ENCODE peak calls at places on chromosomes 3 and 15, in four cellular contexts. T is H7; C is AG10803; Q is central memory CD4-positive, alpha-beta T cell. V is an unnamed sample.

GRCh38 chr3:24673596-24673995 is 178.9 kb upstream of the THRB start:
- DNase-seq in Q (no peak), T (no peak), C (no peak), V (no peak)

GRCh38 chr3:45817788-45818523 is 21.6 kb upstream of the SLC6A20 start:
- DNase-seq in T (no peak), C (peak), Q (no peak), V (peak)

GRCh38 chr3:114299421-114299820 is 5.6 kb downstream of the TIGIT start:
- DNase-seq in C (no peak), T (peak), Q (peak), V (no peak)

GRCh38 chr15:94478763-94479162 is 247.4 kb downstream of the MCTP2 start:
- DNase-seq in C (no peak), T (no peak), Q (no peak), V (no peak)

GRCh38 chr3:24704496-24704895 is 209.8 kb upstream of the THRB start:
- DNase-seq in Q (no peak), T (no peak), C (peak), V (no peak)

GRCh38 chr3:129333891-129334290 is 55.2 kb downstream of the HMCES start:
- DNase-seq in Q (no peak), T (no peak), C (no peak), V (no peak)

GRCh38 chr3:151210676-151211381 is 7.8 kb upstream of the GPR171 start:
- DNase-seq in Q (no peak), C (no peak), T (no peak), V (no peak)

GRCh38 chr15:43255376-43255775 is 11.4 kb downstream of the TGM5 start:
- DNase-seq in C (no peak), Q (no peak), T (no peak), V (no peak)

GRCh38 chr3:185400866-185401265 is 37.9 kb downstream of the MAP3K13 start:
- DNase-seq in C (no peak), Q (no peak), T (no peak), V (no peak)

GRCh38 chr3:29430558-29430971 is 149.7 kb downstream of the RBMS3 start:
- DNase-seq in C (peak), T (no peak), Q (no peak), V (no peak)

GRCh38 chr3:10312391-10312790 is 8.5 kb downstream of the SEC13 start:
- DNase-seq in C (no peak), T (no peak), Q (no peak), V (no peak)

GRCh38 chr3:153252963-153253362 is 90.9 kb downstream of the RAP2B start:
- DNase-seq in Q (no peak), C (no peak), T (no peak), V (no peak)

GRCh38 chr3:161291191-161291901 is 70.2 kb downstream of the NMD3 start:
- DNase-seq in T (no peak), Q (no peak), C (no peak), V (peak)

GRCh38 chr3:57951106-57951882 is 56.9 kb upstream of the FLNB start:
- DNase-seq in Q (no peak), C (peak), T (no peak), V (no peak)

GRCh38 chr3:125582707-125583106 is 12.6 kb downstream of the OSBPL11 start:
- DNase-seq in C (no peak), T (no peak), Q (no peak), V (no peak)

GRCh38 chr3:195762249-195762585 is 41.4 kb downstream of the MUC20 start:
- DNase-seq in Q (no peak), C (no peak), T (peak), V (no peak)

GRCh38 chr3:23019596-23020300 is 183.4 kb upstream of the UBE2E2 start:
- DNase-seq in C (peak), Q (no peak), T (no peak), V (no peak)

GRCh38 chr3:56612146-56612545 is 55.2 kb downstream of the CCDC66 start:
- DNase-seq in C (no peak), T (no peak), Q (peak), V (no peak)

GRCh38 chr3:45154641-45155147 is 8.5 kb upstream of the CDCP1 start:
- DNase-seq in C (peak), T (no peak), Q (no peak), V (no peak)

GRCh38 chr3:55947406-55947805 is 460.3 kb upstream of the WNT5A start:
- DNase-seq in C (no peak), T (no peak), Q (no peak), V (no peak)

GRCh38 chr3:149273096-149273751 is 51.6 kb upstream of the CP start:
- DNase-seq in C (peak), T (peak), Q (peak), V (peak)

GRCh38 chr15:72180771-72181324 is 16.7 kb downstream of the GRAMD2A start:
- DNase-seq in T (no peak), Q (no peak), C (no peak), V (no peak)